ENCODE peak calls at places on chromosomes 16 and 17, in six cellular contexts. One of them, this sample, is unnamed. For H3F3A, the result is how much of the 10 kb centered on the place peaks cover.

GRCh38 chr17:62703776-62704380 is 76.4 kb downstream of the MRC2 start:
- DNase-seq in GM23248: peak
- DNase-seq in PC-3: peak
- DNase-seq in GM23338: peak
- DNase-seq in neural progenitor cell: peak
- DNase-seq in SK-N-SH: peak
- DNase-seq in this sample: peak

GRCh38 chr16:66045626-66046025 is 320.9 kb upstream of the CDH5 start:
- DNase-seq in GM23248: peak
- DNase-seq in PC-3: no peak
- DNase-seq in GM23338: no peak
- DNase-seq in neural progenitor cell: no peak
- DNase-seq in SK-N-SH: no peak
- DNase-seq in this sample: no peak

GRCh38 chr16:67883146-67883871 is 1.4 kb upstream of the NRN1L start:
- DNase-seq in GM23248: no peak
- DNase-seq in PC-3: no peak
- DNase-seq in GM23338: no peak
- DNase-seq in neural progenitor cell: no peak
- DNase-seq in SK-N-SH: no peak
- DNase-seq in this sample: no peak

GRCh38 chr16:85686912-85687591 is 1.7 kb downstream of the GINS2 start:
- DNase-seq in GM23248: no peak
- DNase-seq in PC-3: peak
- DNase-seq in GM23338: no peak
- DNase-seq in neural progenitor cell: no peak
- DNase-seq in SK-N-SH: no peak
- DNase-seq in this sample: no peak

GRCh38 chr16:25751230-25751629 is 59.5 kb downstream of the HS3ST4 start:
- DNase-seq in GM23248: no peak
- DNase-seq in PC-3: no peak
- DNase-seq in GM23338: no peak
- DNase-seq in neural progenitor cell: no peak
- DNase-seq in SK-N-SH: no peak
- DNase-seq in this sample: no peak

GRCh38 chr16:89697161-89697615 is 4.3 kb downstream of the SPATA2L start:
- DNase-seq in GM23248: no peak
- DNase-seq in PC-3: no peak
- DNase-seq in GM23338: no peak
- DNase-seq in neural progenitor cell: no peak
- DNase-seq in SK-N-SH: peak
- DNase-seq in this sample: no peak

GRCh38 chr17:16516594-16517018 is 24.6 kb upstream of the LRRC75A start:
- DNase-seq in GM23248: peak
- DNase-seq in PC-3: peak
- DNase-seq in GM23338: no peak
- DNase-seq in neural progenitor cell: peak
- DNase-seq in SK-N-SH: peak
- DNase-seq in this sample: no peak

GRCh38 chr17:5209396-5209795 is 17.7 kb upstream of the ZNF594 start:
- DNase-seq in GM23248: peak
- DNase-seq in PC-3: no peak
- DNase-seq in GM23338: no peak
- DNase-seq in neural progenitor cell: no peak
- DNase-seq in SK-N-SH: no peak
- DNase-seq in this sample: no peak

GRCh38 chr16:11250091-11250785 is 5.8 kb downstream of the SOCS1 start:
- DNase-seq in GM23248: no peak
- DNase-seq in PC-3: peak
- DNase-seq in GM23338: peak
- DNase-seq in neural progenitor cell: no peak
- DNase-seq in SK-N-SH: no peak
- DNase-seq in this sample: no peak

GRCh38 chr17:27807567-27808470 is 7.5 kb upstream of the NOS2 start:
- DNase-seq in GM23248: no peak
- DNase-seq in PC-3: no peak
- DNase-seq in GM23338: no peak
- DNase-seq in neural progenitor cell: no peak
- DNase-seq in SK-N-SH: no peak
- DNase-seq in this sample: peak
- TF ChIP-seq EZH2phosphoT487 in GM23248: no peak
- TF ChIP-seq EZH2phosphoT487 in PC-3: no peak
- TF ChIP-seq EZH2phosphoT487 in GM23338: no peak
- TF ChIP-seq EZH2phosphoT487 in neural progenitor cell: no peak
- TF ChIP-seq EZH2phosphoT487 in SK-N-SH: no peak
- TF ChIP-seq EZH2phosphoT487 in this sample: no peak

DNA sequence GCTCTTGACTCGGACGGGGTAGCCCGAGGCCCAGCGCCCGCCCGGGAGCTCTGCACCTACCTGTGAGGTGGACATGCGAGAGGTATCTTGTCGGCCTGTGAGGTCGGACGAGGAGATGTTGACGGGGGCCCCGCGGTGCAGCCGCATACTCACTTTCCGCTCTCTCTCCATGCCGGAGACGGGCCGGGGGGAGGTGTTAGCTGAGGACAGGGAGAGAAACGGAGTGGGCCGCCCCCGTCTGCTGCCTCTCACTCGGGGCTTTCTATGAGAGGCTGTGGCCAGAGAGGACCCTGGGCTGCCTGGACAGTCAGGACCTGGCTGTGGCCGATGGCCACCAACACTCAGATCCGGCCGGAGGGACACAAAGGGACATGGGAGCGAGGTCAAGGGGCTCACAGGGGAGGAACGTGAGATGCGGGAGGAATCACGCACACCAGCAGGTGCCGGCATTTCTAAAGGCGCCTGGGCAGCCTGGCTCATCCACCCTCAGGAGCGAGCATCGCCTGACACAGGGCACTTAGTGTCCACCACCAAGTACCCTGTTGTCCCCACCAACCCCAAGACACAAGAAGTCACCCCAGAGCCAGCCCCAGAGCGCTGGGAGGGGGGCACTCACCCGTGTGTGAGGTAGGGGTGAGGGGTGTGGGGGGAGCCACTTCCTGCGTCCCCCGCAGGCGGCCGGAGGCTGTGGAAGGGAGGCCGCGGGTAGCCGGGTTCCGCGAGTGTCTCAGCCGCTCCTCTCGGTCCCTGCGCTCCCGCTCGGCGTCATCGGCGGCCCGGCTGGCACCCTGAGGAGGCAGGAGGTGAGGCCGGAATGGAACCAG is 20.2 kb downstream of the SLC16A3 start:
- DNase-seq in GM23248: no peak
- DNase-seq in PC-3: no peak
- DNase-seq in GM23338: no peak
- DNase-seq in neural progenitor cell: no peak
- DNase-seq in SK-N-SH: peak
- DNase-seq in this sample: no peak
- H3F3A ChIP-seq in GM23248: half or more
- H3F3A ChIP-seq in PC-3: under half
- H3F3A ChIP-seq in GM23338: under half
- H3F3A ChIP-seq in neural progenitor cell: under half
- H3F3A ChIP-seq in SK-N-SH: under half
- H3F3A ChIP-seq in this sample: under half

DNA sequence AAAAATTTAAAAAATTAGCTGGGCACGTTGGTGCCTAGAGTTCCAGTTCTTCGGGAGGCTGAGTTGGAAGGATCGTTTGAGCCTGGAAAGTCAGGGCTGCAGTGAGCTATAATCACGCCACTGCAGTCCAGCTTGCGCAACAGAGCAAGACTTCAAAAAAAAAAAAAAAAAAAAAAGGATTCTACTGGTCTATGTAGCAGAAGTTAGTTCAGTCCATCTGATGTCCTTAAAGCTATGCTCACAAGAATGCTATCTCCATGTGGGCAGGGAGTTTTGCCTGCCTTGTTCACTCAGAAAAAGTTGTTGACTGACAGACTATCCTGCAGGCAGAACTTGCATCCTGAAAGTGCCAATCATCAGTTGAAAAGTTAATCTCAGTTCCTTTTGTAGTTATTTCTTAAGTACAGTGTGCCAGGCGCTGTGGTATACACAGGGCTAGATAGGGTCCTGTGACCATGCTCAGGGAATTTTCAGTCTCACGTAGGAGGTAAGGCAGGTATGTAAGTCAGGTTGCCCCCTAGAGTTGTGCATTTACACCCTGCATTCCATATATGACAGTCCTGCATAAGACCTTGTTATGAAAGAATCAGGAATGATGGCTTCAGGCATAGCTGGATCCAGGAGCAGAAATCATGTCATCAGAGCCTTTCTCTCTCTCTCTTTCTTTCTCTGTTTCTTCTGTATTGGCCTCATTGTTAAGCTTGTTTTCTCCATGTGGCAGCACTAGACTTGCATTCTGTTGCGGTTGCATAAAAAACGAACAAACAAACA is 7.6 kb downstream of the SYT17 start:
- DNase-seq in GM23248: peak
- DNase-seq in PC-3: no peak
- DNase-seq in GM23338: no peak
- DNase-seq in neural progenitor cell: no peak
- DNase-seq in SK-N-SH: no peak
- DNase-seq in this sample: no peak
- TF ChIP-seq EZH2phosphoT487 in GM23248: no peak
- TF ChIP-seq EZH2phosphoT487 in PC-3: no peak
- TF ChIP-seq EZH2phosphoT487 in GM23338: no peak
- TF ChIP-seq EZH2phosphoT487 in neural progenitor cell: no peak
- TF ChIP-seq EZH2phosphoT487 in SK-N-SH: no peak
- TF ChIP-seq EZH2phosphoT487 in this sample: no peak

GRCh38 chr17:41973457-41973856 is 6.9 kb downstream of the CNP start:
- DNase-seq in GM23248: no peak
- DNase-seq in PC-3: no peak
- DNase-seq in GM23338: no peak
- DNase-seq in neural progenitor cell: no peak
- DNase-seq in SK-N-SH: no peak
- DNase-seq in this sample: no peak

GRCh38 chr17:41974031-41974430 is 7.4 kb downstream of the CNP start:
- DNase-seq in GM23248: no peak
- DNase-seq in PC-3: no peak
- DNase-seq in GM23338: no peak
- DNase-seq in neural progenitor cell: no peak
- DNase-seq in SK-N-SH: no peak
- DNase-seq in this sample: no peak

GRCh38 chr17:41975099-41976083 is 8.8 kb downstream of the CNP start:
- DNase-seq in GM23248: peak
- DNase-seq in PC-3: no peak
- DNase-seq in GM23338: no peak
- DNase-seq in neural progenitor cell: no peak
- DNase-seq in SK-N-SH: no peak
- DNase-seq in this sample: no peak

GRCh38 chr17:41976142-41976768 is 9.7 kb downstream of the CNP start:
- DNase-seq in GM23248: peak
- DNase-seq in PC-3: no peak
- DNase-seq in GM23338: no peak
- DNase-seq in neural progenitor cell: no peak
- DNase-seq in SK-N-SH: no peak
- DNase-seq in this sample: peak

DNA sequence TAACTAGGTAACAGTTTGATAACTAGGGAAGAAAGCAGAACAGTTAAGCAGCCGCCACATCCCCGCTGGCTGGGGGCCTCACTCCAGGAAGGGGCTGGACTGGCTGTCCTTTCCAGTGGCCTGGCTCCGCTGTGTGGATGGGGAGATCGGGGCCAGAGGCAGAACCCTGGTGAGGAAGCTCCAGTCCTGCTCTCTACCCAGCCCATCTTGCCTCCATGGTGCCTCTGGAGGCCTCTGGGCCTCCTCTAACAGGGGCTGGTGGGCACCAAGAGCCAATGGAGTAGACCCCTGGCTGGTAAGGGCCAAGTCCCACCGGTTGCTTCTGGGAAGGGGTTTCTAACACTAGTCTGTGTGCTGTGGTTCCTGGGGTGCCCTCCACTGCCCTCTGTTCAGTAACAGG is 8.1 kb downstream of the CNP start:
- DNase-seq in GM23248: no peak
- DNase-seq in PC-3: no peak
- DNase-seq in GM23338: no peak
- DNase-seq in neural progenitor cell: no peak
- DNase-seq in SK-N-SH: no peak
- DNase-seq in this sample: no peak
- H3F3A ChIP-seq in GM23248: under half
- H3F3A ChIP-seq in PC-3: under half
- H3F3A ChIP-seq in GM23338: under half
- H3F3A ChIP-seq in neural progenitor cell: under half
- H3F3A ChIP-seq in SK-N-SH: under half
- H3F3A ChIP-seq in this sample: under half

GRCh38 chr17:30950669-30951399 is 20.0 kb upstream of the RNF135 start:
- DNase-seq in GM23248: peak
- DNase-seq in PC-3: peak
- DNase-seq in GM23338: no peak
- DNase-seq in neural progenitor cell: no peak
- DNase-seq in SK-N-SH: peak
- DNase-seq in this sample: no peak
- TF ChIP-seq EZH2phosphoT487 in GM23248: no peak
- TF ChIP-seq EZH2phosphoT487 in PC-3: no peak
- TF ChIP-seq EZH2phosphoT487 in GM23338: no peak
- TF ChIP-seq EZH2phosphoT487 in neural progenitor cell: no peak
- TF ChIP-seq EZH2phosphoT487 in SK-N-SH: no peak
- TF ChIP-seq EZH2phosphoT487 in this sample: no peak

DNA sequence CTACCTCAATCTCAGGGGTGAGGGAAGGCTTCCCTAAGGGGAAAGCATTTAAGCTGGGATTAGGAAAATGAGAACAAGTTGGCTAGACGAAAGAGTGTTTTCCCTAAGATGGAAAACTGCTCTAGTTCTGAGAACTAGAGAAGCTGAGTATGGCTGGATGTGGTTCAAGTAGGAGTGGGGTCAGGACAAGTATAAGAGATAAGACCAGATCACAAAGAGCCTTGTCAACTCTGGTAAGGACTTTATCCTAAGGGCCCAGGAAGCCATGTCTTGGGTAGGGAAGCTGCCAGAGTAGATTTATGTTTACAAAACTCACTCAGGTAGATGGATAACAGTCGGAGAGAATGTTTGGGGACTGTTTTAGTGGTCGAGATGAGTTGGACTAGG is 1.7 kb downstream of the ANKS4B start:
- DNase-seq in GM23248: no peak
- DNase-seq in PC-3: no peak
- DNase-seq in GM23338: no peak
- DNase-seq in neural progenitor cell: no peak
- DNase-seq in SK-N-SH: no peak
- DNase-seq in this sample: no peak
- H3F3A ChIP-seq in GM23248: under half
- H3F3A ChIP-seq in PC-3: under half
- H3F3A ChIP-seq in GM23338: under half
- H3F3A ChIP-seq in neural progenitor cell: under half
- H3F3A ChIP-seq in SK-N-SH: under half
- H3F3A ChIP-seq in this sample: under half